ENCODE peak calls at places on chromosomes 11 and 22, in eight cellular contexts. One of them, this sample, is unnamed.

GRCh38 chr11:1873048-1873812 is 18.5 kb downstream of the PRR33 start:
- DNase-seq in mesenteric fat pad: no peak
- DNase-seq in HCEC 1CT: peak
- DNase-seq in stimulated activated CD4-positive, alpha-beta T cell treated with anti-CD3 and anti-CD28 coated beads, Interleukin-15, amount 100 ng/mL, for 1 hour: no peak
- DNase-seq in foreskin fibroblast: no peak
- DNase-seq in NCI-H226: peak
- DNase-seq in stimulated activated CD8-positive, alpha-beta memory T cell treated with anti-CD3 and anti-CD28 coated beads, Interleukin-12 subunit alpha, Interleukin-12 subunit beta, amount 100 ng/mL, for 4 hours: no peak
- DNase-seq in CD4-positive, CD25-positive, alpha-beta regulatory T cell: no peak
- DNase-seq in this sample: no peak

GRCh38 chr11:111526501-111526900 is 11.9 kb downstream of the HOATZ start:
- DNase-seq in mesenteric fat pad: no peak
- DNase-seq in HCEC 1CT: peak
- DNase-seq in stimulated activated CD4-positive, alpha-beta T cell treated with anti-CD3 and anti-CD28 coated beads, Interleukin-15, amount 100 ng/mL, for 1 hour: no peak
- DNase-seq in foreskin fibroblast: peak
- DNase-seq in NCI-H226: peak
- DNase-seq in stimulated activated CD8-positive, alpha-beta memory T cell treated with anti-CD3 and anti-CD28 coated beads, Interleukin-12 subunit alpha, Interleukin-12 subunit beta, amount 100 ng/mL, for 4 hours: no peak
- DNase-seq in CD4-positive, CD25-positive, alpha-beta regulatory T cell: peak
- DNase-seq in this sample: no peak

GRCh38 chr11:88680806-88681205 is 343.3 kb upstream of the CTSC start:
- DNase-seq in mesenteric fat pad: no peak
- DNase-seq in HCEC 1CT: no peak
- DNase-seq in stimulated activated CD4-positive, alpha-beta T cell treated with anti-CD3 and anti-CD28 coated beads, Interleukin-15, amount 100 ng/mL, for 1 hour: no peak
- DNase-seq in foreskin fibroblast: no peak
- DNase-seq in NCI-H226: no peak
- DNase-seq in stimulated activated CD8-positive, alpha-beta memory T cell treated with anti-CD3 and anti-CD28 coated beads, Interleukin-12 subunit alpha, Interleukin-12 subunit beta, amount 100 ng/mL, for 4 hours: no peak
- DNase-seq in CD4-positive, CD25-positive, alpha-beta regulatory T cell: no peak
- DNase-seq in this sample: no peak

GRCh38 chr11:75145196-75145971 is 5.5 kb upstream of the SLCO2B1 start:
- DNase-seq in mesenteric fat pad: peak
- DNase-seq in HCEC 1CT: no peak
- DNase-seq in stimulated activated CD4-positive, alpha-beta T cell treated with anti-CD3 and anti-CD28 coated beads, Interleukin-15, amount 100 ng/mL, for 1 hour: no peak
- DNase-seq in foreskin fibroblast: no peak
- DNase-seq in NCI-H226: no peak
- DNase-seq in stimulated activated CD8-positive, alpha-beta memory T cell treated with anti-CD3 and anti-CD28 coated beads, Interleukin-12 subunit alpha, Interleukin-12 subunit beta, amount 100 ng/mL, for 4 hours: no peak
- DNase-seq in CD4-positive, CD25-positive, alpha-beta regulatory T cell: no peak
- DNase-seq in this sample: no peak

GRCh38 chr22:49123621-49124192 is 704.0 kb downstream of the BRD1 start:
- DNase-seq in mesenteric fat pad: no peak
- DNase-seq in HCEC 1CT: no peak
- DNase-seq in stimulated activated CD4-positive, alpha-beta T cell treated with anti-CD3 and anti-CD28 coated beads, Interleukin-15, amount 100 ng/mL, for 1 hour: no peak
- DNase-seq in foreskin fibroblast: no peak
- DNase-seq in NCI-H226: no peak
- DNase-seq in stimulated activated CD8-positive, alpha-beta memory T cell treated with anti-CD3 and anti-CD28 coated beads, Interleukin-12 subunit alpha, Interleukin-12 subunit beta, amount 100 ng/mL, for 4 hours: no peak
- DNase-seq in CD4-positive, CD25-positive, alpha-beta regulatory T cell: no peak
- DNase-seq in this sample: no peak

GRCh38 chr11:10261821-10262220 is 32.2 kb downstream of the SBF2 start:
- DNase-seq in mesenteric fat pad: no peak
- DNase-seq in HCEC 1CT: peak
- DNase-seq in stimulated activated CD4-positive, alpha-beta T cell treated with anti-CD3 and anti-CD28 coated beads, Interleukin-15, amount 100 ng/mL, for 1 hour: no peak
- DNase-seq in foreskin fibroblast: no peak
- DNase-seq in NCI-H226: no peak
- DNase-seq in stimulated activated CD8-positive, alpha-beta memory T cell treated with anti-CD3 and anti-CD28 coated beads, Interleukin-12 subunit alpha, Interleukin-12 subunit beta, amount 100 ng/mL, for 4 hours: no peak
- DNase-seq in CD4-positive, CD25-positive, alpha-beta regulatory T cell: no peak
- DNase-seq in this sample: no peak

GRCh38 chr11:117610045-117610444 is 187.0 kb downstream of the DSCAML1 start:
- DNase-seq in mesenteric fat pad: no peak
- DNase-seq in HCEC 1CT: peak
- DNase-seq in stimulated activated CD4-positive, alpha-beta T cell treated with anti-CD3 and anti-CD28 coated beads, Interleukin-15, amount 100 ng/mL, for 1 hour: no peak
- DNase-seq in foreskin fibroblast: no peak
- DNase-seq in NCI-H226: peak
- DNase-seq in stimulated activated CD8-positive, alpha-beta memory T cell treated with anti-CD3 and anti-CD28 coated beads, Interleukin-12 subunit alpha, Interleukin-12 subunit beta, amount 100 ng/mL, for 4 hours: no peak
- DNase-seq in CD4-positive, CD25-positive, alpha-beta regulatory T cell: no peak
- DNase-seq in this sample: no peak

GRCh38 chr11:8201524-8202365 is 32.9 kb upstream of the RIC3 start:
- DNase-seq in mesenteric fat pad: no peak
- DNase-seq in HCEC 1CT: no peak
- DNase-seq in stimulated activated CD4-positive, alpha-beta T cell treated with anti-CD3 and anti-CD28 coated beads, Interleukin-15, amount 100 ng/mL, for 1 hour: no peak
- DNase-seq in foreskin fibroblast: no peak
- DNase-seq in NCI-H226: no peak
- DNase-seq in stimulated activated CD8-positive, alpha-beta memory T cell treated with anti-CD3 and anti-CD28 coated beads, Interleukin-12 subunit alpha, Interleukin-12 subunit beta, amount 100 ng/mL, for 4 hours: no peak
- DNase-seq in CD4-positive, CD25-positive, alpha-beta regulatory T cell: no peak
- DNase-seq in this sample: peak

GRCh38 chr22:23404689-23405365 is 175.3 kb downstream of the IGLL1 start:
- DNase-seq in mesenteric fat pad: peak
- DNase-seq in HCEC 1CT: no peak
- DNase-seq in stimulated activated CD4-positive, alpha-beta T cell treated with anti-CD3 and anti-CD28 coated beads, Interleukin-15, amount 100 ng/mL, for 1 hour: no peak
- DNase-seq in foreskin fibroblast: no peak
- DNase-seq in NCI-H226: no peak
- DNase-seq in stimulated activated CD8-positive, alpha-beta memory T cell treated with anti-CD3 and anti-CD28 coated beads, Interleukin-12 subunit alpha, Interleukin-12 subunit beta, amount 100 ng/mL, for 4 hours: no peak
- DNase-seq in CD4-positive, CD25-positive, alpha-beta regulatory T cell: no peak
- DNase-seq in this sample: no peak

GRCh38 chr22:28548411-28548810 is 131.2 kb downstream of the TTC28 start:
- DNase-seq in mesenteric fat pad: no peak
- DNase-seq in HCEC 1CT: no peak
- DNase-seq in stimulated activated CD4-positive, alpha-beta T cell treated with anti-CD3 and anti-CD28 coated beads, Interleukin-15, amount 100 ng/mL, for 1 hour: no peak
- DNase-seq in foreskin fibroblast: no peak
- DNase-seq in NCI-H226: no peak
- DNase-seq in stimulated activated CD8-positive, alpha-beta memory T cell treated with anti-CD3 and anti-CD28 coated beads, Interleukin-12 subunit alpha, Interleukin-12 subunit beta, amount 100 ng/mL, for 4 hours: no peak
- DNase-seq in CD4-positive, CD25-positive, alpha-beta regulatory T cell: no peak
- DNase-seq in this sample: no peak

This sample was measured in germinal center.